ENCODE peak calls at places on chromosomes 3 and 15, in eight cellular contexts. Q, F, N, T, Y, M, E and I are unnamed samples.

GRCh38 chr3:123953735-123954134 is 7.3 kb downstream of the CCDC14 start:
- DNase-seq in Q (no peak), F (no peak), N (no peak), T (no peak), Y (no peak), M (no peak), E (no peak), I (no peak)

GRCh38 chr3:146020969-146021368 is 140.0 kb downstream of the PLOD2 start:
- DNase-seq in Q (no peak), F (no peak), N (no peak), T (no peak), Y (no peak), M (no peak), E (no peak), I (no peak)

GRCh38 chr3:46898321-46899150 is 21.0 kb downstream of the PTH1R start:
- DNase-seq in Q (no peak), F (no peak), N (no peak), T (no peak), Y (no peak), M (no peak), E (no peak), I (no peak)

GRCh38 chr3:41137686-41138111 is 61.6 kb upstream of the CTNNB1 start:
- DNase-seq in Q (no peak), F (no peak), N (no peak), T (no peak), Y (no peak), M (no peak), E (no peak), I (no peak)

GRCh38 chr3:8156138-8156537 is 345.5 kb upstream of the LMCD1 start:
- DNase-seq in Q (no peak), F (no peak), N (no peak), T (no peak), Y (no peak), M (no peak), E (no peak), I (no peak)

GRCh38 chr3:72395654-72396415 is 452.4 kb downstream of the SHQ1 start:
- DNase-seq in Q (no peak), F (no peak), N (no peak), T (no peak), Y (no peak), M (no peak), E (no peak), I (no peak)

GRCh38 chr15:39429898-39430357 is 151.0 kb upstream of the THBS1 start:
- DNase-seq in Q (no peak), F (no peak), N (no peak), T (no peak), Y (peak), M (no peak), E (no peak), I (no peak)

GRCh38 chr3:157128771-157129671 is 30.9 kb downstream of the CCNL1 start:
- DNase-seq in Q (no peak), F (peak), N (no peak), T (no peak), Y (peak), M (peak), E (peak), I (peak)

GRCh38 chr3:127216415-127217261 is 23.7 kb downstream of the PRR23E start:
- DNase-seq in Q (no peak), F (no peak), N (no peak), T (no peak), Y (no peak), M (no peak), E (no peak), I (no peak)

GRCh38 chr15:80567721-80568157 is 127.4 kb upstream of the ABHD17C start:
- DNase-seq in Q (peak), F (no peak), N (no peak), T (no peak), Y (peak), M (no peak), E (peak), I (no peak)

GRCh38 chr3:175093738-175094137 is 234.6 kb downstream of the NAALADL2 start:
- DNase-seq in Q (no peak), F (no peak), N (no peak), T (no peak), Y (no peak), M (no peak), E (no peak), I (no peak)

GRCh38 chr3:120214161-120214560 is 70.9 kb downstream of the GPR156 start:
- DNase-seq in Q (no peak), F (no peak), N (no peak), T (no peak), Y (no peak), M (no peak), E (no peak), I (no peak)

GRCh38 chr3:127545711-127546457 is 44.6 kb downstream of the TPRA1 start:
- DNase-seq in Q (no peak), F (no peak), N (no peak), T (no peak), Y (no peak), M (no peak), E (no peak), I (no peak)

GRCh38 chr3:175743733-175744400 is 884.7 kb downstream of the NAALADL2 start:
- DNase-seq in Q (no peak), F (no peak), N (no peak), T (no peak), Y (peak), M (no peak), E (no peak), I (no peak)

GRCh38 chr15:55587321-55588069 is 650 bp downstream of the PYGO1 start:
- DNase-seq in Q (peak), F (no peak), N (no peak), T (no peak), Y (peak), M (no peak), E (no peak), I (no peak)

GRCh38 chr3:66889758-66890576 is 108.1 kb upstream of the KBTBD8 start:
- DNase-seq in Q (no peak), F (no peak), N (no peak), T (no peak), Y (no peak), M (no peak), E (no peak), I (no peak)

GRCh38 chr3:156535162-156535627 is 19.7 kb downstream of the SSR3 start:
- DNase-seq in Q (no peak), F (no peak), N (no peak), T (no peak), Y (peak), M (no peak), E (peak), I (no peak)

GRCh38 chr3:13011369-13012227 is 61.6 kb downstream of the IQSEC1 start:
- DNase-seq in Q (no peak), F (peak), N (peak), T (peak), Y (no peak), M (peak), E (no peak), I (peak)

GRCh38 chr3:53224026-53224425 is 31.8 kb downstream of the TKT start:
- DNase-seq in Q (no peak), F (no peak), N (no peak), T (no peak), Y (no peak), M (no peak), E (no peak), I (no peak)

GRCh38 chr3:171099911-171100310 is 73.4 kb upstream of the SLC2A2 start:
- DNase-seq in Q (no peak), F (no peak), N (no peak), T (no peak), Y (peak), M (no peak), E (no peak), I (no peak)

GRCh38 chr15:101499863-101500713 is 10.6 kb upstream of the PCSK6 start:
- DNase-seq in Q (no peak), F (no peak), N (no peak), T (no peak), Y (no peak), M (no peak), E (no peak), I (no peak)

GRCh38 chr3:154971771-154972326 is 108.3 kb upstream of the MME start:
- DNase-seq in Q (no peak), F (no peak), N (no peak), T (no peak), Y (peak), M (no peak), E (no peak), I (no peak)

GRCh38 chr3:38226273-38226672 is 39.3 kb upstream of the SLC22A13 start:
- DNase-seq in Q (no peak), F (no peak), N (no peak), T (no peak), Y (peak), M (no peak), E (no peak), I (no peak)

GRCh38 chr3:151859905-151860304 is 13.5 kb upstream of the SUCNR1 start:
- DNase-seq in Q (no peak), F (no peak), N (no peak), T (no peak), Y (no peak), M (no peak), E (no peak), I (no peak)

GRCh38 chr3:124834723-124835718 is 52.1 kb downstream of the ITGB5 start:
- DNase-seq in Q (peak), F (peak), N (peak), T (peak), Y (peak), M (peak), E (peak), I (peak)

GRCh38 chr15:91473894-91474293 is 373.8 kb downstream of the SV2B start:
- DNase-seq in Q (no peak), F (no peak), N (no peak), T (no peak), Y (no peak), M (no peak), E (no peak), I (no peak)

GRCh38 chr3:143831208-143831607 is 17.1 kb downstream of the SLC9A9 start:
- DNase-seq in Q (no peak), F (no peak), N (no peak), T (no peak), Y (peak), M (no peak), E (no peak), I (no peak)

GRCh38 chr3:11553436-11554235 is 90.1 kb downstream of the VGLL4 start:
- DNase-seq in Q (no peak), F (no peak), N (no peak), T (no peak), Y (peak), M (no peak), E (no peak), I (no peak)

GRCh38 chr15:99096894-99097426 is 7.9 kb upstream of the SYNM start:
- DNase-seq in Q (no peak), F (no peak), N (no peak), T (no peak), Y (peak), M (no peak), E (no peak), I (no peak)

GRCh38 chr3:194910414-194910979 is 224.8 kb downstream of the FAM43A start:
- DNase-seq in Q (no peak), F (no peak), N (no peak), T (no peak), Y (no peak), M (no peak), E (no peak), I (no peak)

GRCh38 chr15:70487380-70487725 is 276.0 kb downstream of the UACA start:
- DNase-seq in Q (no peak), F (no peak), N (no peak), T (no peak), Y (no peak), M (no peak), E (no peak), I (no peak)

GRCh38 chr3:182118081-182118480 is 406.4 kb downstream of the SOX2 start:
- DNase-seq in Q (no peak), F (no peak), N (no peak), T (no peak), Y (peak), M (no peak), E (no peak), I (no peak)

GRCh38 chr3:34020221-34020620 is 221.8 kb downstream of the PDCD6IP start:
- DNase-seq in Q (no peak), F (no peak), N (no peak), T (no peak), Y (no peak), M (no peak), E (no peak), I (no peak)

GRCh38 chr3:42463093-42463492 is 39.4 kb upstream of the VIPR1 start:
- DNase-seq in Q (no peak), F (no peak), N (no peak), T (no peak), Y (no peak), M (no peak), E (no peak), I (no peak)

GRCh38 chr3:94967196-94967595 is 904.3 kb downstream of the NSUN3 start:
- DNase-seq in Q (no peak), F (no peak), N (no peak), T (no peak), Y (no peak), M (no peak), E (no peak), I (no peak)

GRCh38 chr15:66940368-66940767 is 125.0 kb upstream of the SMAD3 start:
- DNase-seq in Q (no peak), F (no peak), N (no peak), T (no peak), Y (no peak), M (no peak), E (no peak), I (no peak)

GRCh38 chr15:72118400-72118978 is at the start of gene SENP8:
- DNase-seq in Q (no peak), F (no peak), N (no peak), T (no peak), Y (no peak), M (no peak), E (no peak), I (no peak)

GRCh38 chr3:18988619-18989229 is 159.6 kb upstream of the KCNH8 start:
- DNase-seq in Q (no peak), F (peak), N (no peak), T (no peak), Y (peak), M (peak), E (no peak), I (no peak)

GRCh38 chr3:151086484-151087456 is 1.3 kb downstream of the MED12L start:
- DNase-seq in Q (peak), F (peak), N (peak), T (peak), Y (peak), M (peak), E (peak), I (peak)